ENCODE peak calls at places on chromosomes 11 and 22, in six cellular contexts. One of them, this sample, is unnamed.

GRCh38 chr11:14703731-14704130 is 60.1 kb downstream of the PDE3B start:
- DNase-seq in lower lobe of right lung: no peak
- DNase-seq in breast epithelium: no peak
- DNase-seq in spleen: no peak
- DNase-seq in IMR-90: no peak
- DNase-seq in A549: no peak
- DNase-seq in this sample: no peak

GRCh38 chr11:64794526-64794925 is 8.5 kb downstream of the MAP4K2 start:
- DNase-seq in lower lobe of right lung: peak
- DNase-seq in breast epithelium: no peak
- DNase-seq in spleen: peak
- DNase-seq in IMR-90: no peak
- DNase-seq in A549: no peak
- DNase-seq in this sample: peak

GRCh38 chr22:42919199-42919598 is 62.1 kb upstream of the ARFGAP3 start:
- DNase-seq in lower lobe of right lung: no peak
- DNase-seq in breast epithelium: no peak
- DNase-seq in spleen: no peak
- DNase-seq in IMR-90: no peak
- DNase-seq in A549: peak
- DNase-seq in this sample: peak

GRCh38 chr11:62961017-62961416 is 23.8 kb downstream of the SLC22A6 start:
- DNase-seq in lower lobe of right lung: no peak
- DNase-seq in breast epithelium: no peak
- DNase-seq in spleen: no peak
- DNase-seq in IMR-90: no peak
- DNase-seq in A549: no peak
- DNase-seq in this sample: no peak

GRCh38 chr11:66085071-66085470 is 15.0 kb downstream of the PACS1 start:
- DNase-seq in lower lobe of right lung: no peak
- DNase-seq in breast epithelium: no peak
- DNase-seq in spleen: no peak
- DNase-seq in IMR-90: no peak
- DNase-seq in A549: no peak
- DNase-seq in this sample: no peak

GRCh38 chr11:125105921-125106320 is 5.5 kb downstream of the TMEM218 start:
- DNase-seq in lower lobe of right lung: no peak
- DNase-seq in breast epithelium: no peak
- DNase-seq in spleen: no peak
- DNase-seq in IMR-90: peak
- DNase-seq in A549: no peak
- DNase-seq in this sample: no peak

GRCh38 chr11:35167451-35167954 is 28.5 kb downstream of the CD44 start:
- DNase-seq in lower lobe of right lung: no peak
- DNase-seq in breast epithelium: no peak
- DNase-seq in spleen: no peak
- DNase-seq in IMR-90: no peak
- DNase-seq in A549: no peak
- DNase-seq in this sample: peak

GRCh38 chr11:47980093-47980906 is at the start of gene PTPRJ:
- DNase-seq in lower lobe of right lung: peak
- DNase-seq in breast epithelium: peak
- DNase-seq in spleen: peak
- DNase-seq in IMR-90: peak
- DNase-seq in A549: peak
- DNase-seq in this sample: peak

GRCh38 chr22:42344391-42344861 is 74.0 kb upstream of the TCF20 start:
- DNase-seq in lower lobe of right lung: no peak
- DNase-seq in breast epithelium: no peak
- DNase-seq in spleen: peak
- DNase-seq in IMR-90: no peak
- DNase-seq in A549: no peak
- DNase-seq in this sample: peak

GRCh38 chr11:27411330-27411729 is 48.3 kb upstream of the CCDC34 start:
- DNase-seq in lower lobe of right lung: no peak
- DNase-seq in breast epithelium: no peak
- DNase-seq in spleen: no peak
- DNase-seq in IMR-90: no peak
- DNase-seq in A549: no peak
- DNase-seq in this sample: no peak

GRCh38 chr11:117037952-117038350 is 60.3 kb downstream of the SIK3 start:
- DNase-seq in lower lobe of right lung: no peak
- DNase-seq in breast epithelium: no peak
- DNase-seq in spleen: no peak
- DNase-seq in IMR-90: no peak
- DNase-seq in A549: no peak
- DNase-seq in this sample: no peak

GRCh38 chr22:37204045-37204655 is 8.1 kb downstream of the SSTR3 start:
- DNase-seq in lower lobe of right lung: peak
- DNase-seq in breast epithelium: no peak
- DNase-seq in spleen: peak
- DNase-seq in IMR-90: no peak
- DNase-seq in A549: no peak
- DNase-seq in this sample: peak

GRCh38 chr11:117822031-117822521 is 2.5 kb downstream of the FXYD2 start:
- DNase-seq in lower lobe of right lung: no peak
- DNase-seq in breast epithelium: no peak
- DNase-seq in spleen: peak
- DNase-seq in IMR-90: no peak
- DNase-seq in A549: no peak
- DNase-seq in this sample: peak

GRCh38 chr22:44276706-44277403 is 35.9 kb downstream of the SHISAL1 start:
- DNase-seq in lower lobe of right lung: peak
- DNase-seq in breast epithelium: no peak
- DNase-seq in spleen: peak
- DNase-seq in IMR-90: no peak
- DNase-seq in A549: no peak
- DNase-seq in this sample: peak

GRCh38 chr11:130622126-130622525 is 173.7 kb downstream of the ADAMTS15 start:
- DNase-seq in lower lobe of right lung: no peak
- DNase-seq in breast epithelium: no peak
- DNase-seq in spleen: no peak
- DNase-seq in IMR-90: no peak
- DNase-seq in A549: no peak
- DNase-seq in this sample: no peak

GRCh38 chr11:57432714-57433163 is 5.8 kb upstream of the SLC43A3 start:
- DNase-seq in lower lobe of right lung: peak
- DNase-seq in breast epithelium: no peak
- DNase-seq in spleen: no peak
- DNase-seq in IMR-90: peak
- DNase-seq in A549: no peak
- DNase-seq in this sample: no peak

GRCh38 chr11:68337399-68337835 is 25.0 kb downstream of the LRP5 start:
- DNase-seq in lower lobe of right lung: peak
- DNase-seq in breast epithelium: no peak
- DNase-seq in spleen: no peak
- DNase-seq in IMR-90: no peak
- DNase-seq in A549: no peak
- DNase-seq in this sample: peak

GRCh38 chr11:58024601-58025091 is 965 bp downstream of the OR9Q1 start:
- DNase-seq in lower lobe of right lung: peak
- DNase-seq in breast epithelium: peak
- DNase-seq in spleen: no peak
- DNase-seq in IMR-90: peak
- DNase-seq in A549: no peak
- DNase-seq in this sample: peak

GRCh38 chr11:8025123-8025522 is 38.0 kb downstream of the EIF3F start:
- DNase-seq in lower lobe of right lung: no peak
- DNase-seq in breast epithelium: no peak
- DNase-seq in spleen: no peak
- DNase-seq in IMR-90: peak
- DNase-seq in A549: no peak
- DNase-seq in this sample: peak

GRCh38 chr11:92390783-92391182 is 166.2 kb downstream of the FAT3 start:
- DNase-seq in lower lobe of right lung: no peak
- DNase-seq in breast epithelium: no peak
- DNase-seq in spleen: no peak
- DNase-seq in IMR-90: no peak
- DNase-seq in A549: no peak
- DNase-seq in this sample: no peak

GRCh38 chr11:2762451-2762850 is 62.7 kb upstream of the KCNQ1OT1 start:
- DNase-seq in lower lobe of right lung: no peak
- DNase-seq in breast epithelium: peak
- DNase-seq in spleen: peak
- DNase-seq in IMR-90: no peak
- DNase-seq in A549: no peak
- DNase-seq in this sample: peak

GRCh38 chr11:119416606-119417580 is 6.1 kb downstream of the THY1 start:
- DNase-seq in lower lobe of right lung: no peak
- DNase-seq in breast epithelium: peak
- DNase-seq in spleen: no peak
- DNase-seq in IMR-90: peak
- DNase-seq in A549: no peak
- DNase-seq in this sample: peak

GRCh38 chr11:59173964-59174663 is 2.2 kb downstream of the DTX4 start:
- DNase-seq in lower lobe of right lung: peak
- DNase-seq in breast epithelium: peak
- DNase-seq in spleen: no peak
- DNase-seq in IMR-90: peak
- DNase-seq in A549: no peak
- DNase-seq in this sample: no peak

GRCh38 chr11:61684870-61685610 is 4.8 kb downstream of the DAGLA start:
- DNase-seq in lower lobe of right lung: no peak
- DNase-seq in breast epithelium: no peak
- DNase-seq in spleen: no peak
- DNase-seq in IMR-90: peak
- DNase-seq in A549: no peak
- DNase-seq in this sample: peak

GRCh38 chr11:62504158-62504973 is 42.2 kb downstream of the AHNAK start:
- DNase-seq in lower lobe of right lung: peak
- DNase-seq in breast epithelium: peak
- DNase-seq in spleen: no peak
- DNase-seq in IMR-90: no peak
- DNase-seq in A549: no peak
- DNase-seq in this sample: no peak

GRCh38 chr11:35786188-35786587 is 123.6 kb downstream of the TRIM44 start:
- DNase-seq in lower lobe of right lung: no peak
- DNase-seq in breast epithelium: no peak
- DNase-seq in spleen: no peak
- DNase-seq in IMR-90: peak
- DNase-seq in A549: no peak
- DNase-seq in this sample: no peak

GRCh38 chr22:44026630-44027511 is 2.8 kb downstream of the PARVB start:
- DNase-seq in lower lobe of right lung: peak
- DNase-seq in breast epithelium: peak
- DNase-seq in spleen: peak
- DNase-seq in IMR-90: peak
- DNase-seq in A549: no peak
- DNase-seq in this sample: peak

GRCh38 chr22:49632199-49633009 is 195.3 kb downstream of the BRD1 start:
- DNase-seq in lower lobe of right lung: peak
- DNase-seq in breast epithelium: peak
- DNase-seq in spleen: no peak
- DNase-seq in IMR-90: peak
- DNase-seq in A549: peak
- DNase-seq in this sample: peak

GRCh38 chr11:18314794-18315523 is 7.0 kb downstream of the HPS5 start:
- DNase-seq in lower lobe of right lung: no peak
- DNase-seq in breast epithelium: no peak
- DNase-seq in spleen: no peak
- DNase-seq in IMR-90: no peak
- DNase-seq in A549: no peak
- DNase-seq in this sample: no peak

DNA sequence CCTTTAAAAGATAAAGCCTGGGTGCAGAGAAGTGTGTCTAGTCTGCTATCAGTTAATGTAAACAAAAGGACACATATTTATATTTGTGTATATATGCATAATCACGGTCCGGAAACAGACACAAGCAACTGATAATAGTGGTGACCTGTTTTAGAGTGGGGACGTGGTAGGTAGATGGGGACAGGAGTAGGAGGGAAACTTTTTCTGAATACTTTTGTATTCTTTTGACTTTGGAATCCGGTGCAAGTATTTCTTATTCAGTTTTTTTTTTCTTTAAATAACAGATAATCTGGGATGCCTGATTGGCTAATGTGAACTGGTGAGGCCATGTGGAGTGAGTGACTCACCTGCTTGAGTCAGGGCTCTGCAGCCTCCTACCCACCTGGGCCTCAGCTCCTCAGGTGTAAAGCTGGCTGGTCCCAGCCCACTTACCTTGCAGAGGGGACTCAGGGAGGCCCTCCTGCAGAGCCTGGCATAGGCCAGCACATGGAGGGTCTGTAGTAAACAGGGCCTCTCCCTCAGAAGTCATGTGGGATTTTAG is 15.3 kb downstream of the MICAL2 start:
- DNase-seq in lower lobe of right lung: no peak
- DNase-seq in breast epithelium: no peak
- DNase-seq in spleen: no peak
- DNase-seq in IMR-90: peak
- DNase-seq in A549: no peak
- DNase-seq in this sample: no peak
- H3K27ac ChIP-seq in lower lobe of right lung: peak
- H3K27ac ChIP-seq in breast epithelium: no peak
- H3K27ac ChIP-seq in spleen: peak
- H3K27ac ChIP-seq in IMR-90: peak
- H3K27ac ChIP-seq in A549: peak
- H3K27ac ChIP-seq in this sample: peak

GRCh38 chr11:19861171-19861570 is 148.5 kb downstream of the NAV2 start:
- DNase-seq in lower lobe of right lung: no peak
- DNase-seq in breast epithelium: no peak
- DNase-seq in spleen: no peak
- DNase-seq in IMR-90: no peak
- DNase-seq in A549: no peak
- DNase-seq in this sample: no peak
- H3K27ac ChIP-seq in lower lobe of right lung: no peak
- H3K27ac ChIP-seq in breast epithelium: no peak
- H3K27ac ChIP-seq in spleen: peak
- H3K27ac ChIP-seq in IMR-90: no peak
- H3K27ac ChIP-seq in A549: no peak
- H3K27ac ChIP-seq in this sample: no peak

GRCh38 chr22:45421349-45422057 is 8.0 kb downstream of the RIBC2 start:
- DNase-seq in lower lobe of right lung: no peak
- DNase-seq in breast epithelium: peak
- DNase-seq in spleen: no peak
- DNase-seq in IMR-90: no peak
- DNase-seq in A549: no peak
- DNase-seq in this sample: no peak
- H3K27ac ChIP-seq in lower lobe of right lung: no peak
- H3K27ac ChIP-seq in breast epithelium: no peak
- H3K27ac ChIP-seq in spleen: no peak
- H3K27ac ChIP-seq in IMR-90: no peak
- H3K27ac ChIP-seq in A549: no peak
- H3K27ac ChIP-seq in this sample: no peak

GRCh38 chr11:81030186-81030585 is 1589.4 kb upstream of the TENM4 start:
- DNase-seq in lower lobe of right lung: no peak
- DNase-seq in breast epithelium: no peak
- DNase-seq in spleen: no peak
- DNase-seq in IMR-90: no peak
- DNase-seq in A549: no peak
- DNase-seq in this sample: no peak

GRCh38 chr11:81036168-81036870 is 1595.5 kb upstream of the TENM4 start:
- DNase-seq in lower lobe of right lung: no peak
- DNase-seq in breast epithelium: no peak
- DNase-seq in spleen: no peak
- DNase-seq in IMR-90: no peak
- DNase-seq in A549: no peak
- DNase-seq in this sample: no peak

GRCh38 chr11:81033779-81034550 is 1593.1 kb upstream of the TENM4 start:
- DNase-seq in lower lobe of right lung: no peak
- DNase-seq in breast epithelium: no peak
- DNase-seq in spleen: no peak
- DNase-seq in IMR-90: no peak
- DNase-seq in A549: no peak
- DNase-seq in this sample: no peak
- H3K27ac ChIP-seq in lower lobe of right lung: no peak
- H3K27ac ChIP-seq in breast epithelium: no peak
- H3K27ac ChIP-seq in spleen: no peak
- H3K27ac ChIP-seq in IMR-90: no peak
- H3K27ac ChIP-seq in A549: no peak
- H3K27ac ChIP-seq in this sample: no peak

This sample was measured in osteoblast.